ENCODE peak calls at places on chromosomes 7 and 10, in nine cellular contexts. A, H, R, F, J, B, W, V and Z are unnamed samples. For H3K4me1, the result is how much of the 10 kb centered on the place peaks cover.

GRCh38 chr10:123655763-123656162 is 10.4 kb upstream of the GPR26 start:
- DNase-seq in A (no peak), H (no peak), R (no peak), F (no peak), J (no peak), B (no peak), W (no peak), V (no peak), Z (no peak)

GRCh38 chr7:37052673-37053072 is 328.4 kb upstream of the AOAH start:
- DNase-seq in A (peak), H (no peak), R (no peak), F (no peak), J (no peak), B (no peak), W (no peak), V (no peak), Z (no peak)

GRCh38 chr7:122143376-122143750 is 686 bp downstream of the AASS start:
- DNase-seq in A (no peak), H (peak), R (peak), F (no peak), J (peak), B (no peak), W (peak), V (no peak), Z (peak)

GRCh38 chr10:7649673-7650330 is 17.0 kb downstream of the ITIH5 start:
- DNase-seq in A (no peak), H (no peak), R (no peak), F (no peak), J (no peak), B (no peak), W (peak), V (no peak), Z (no peak)

GRCh38 chr7:107606303-107606702 is 26.3 kb downstream of the BCAP29 start:
- DNase-seq in A (no peak), H (no peak), R (no peak), F (no peak), J (no peak), B (no peak), W (no peak), V (no peak), Z (no peak)

GRCh38 chr7:138064856-138065357 is 11.4 kb upstream of the AKR1D1 start:
- DNase-seq in A (no peak), H (no peak), R (no peak), F (no peak), J (no peak), B (no peak), W (no peak), V (no peak), Z (no peak)

GRCh38 chr7:84950836-84951235 is 236.0 kb downstream of the SEMA3D start:
- DNase-seq in A (peak), H (no peak), R (no peak), F (no peak), J (no peak), B (no peak), W (no peak), V (no peak), Z (no peak)

GRCh38 chr7:142935941-142936565 is 2.5 kb upstream of the TRPV5 start:
- DNase-seq in A (no peak), H (no peak), R (no peak), F (no peak), J (no peak), B (no peak), W (no peak), V (no peak), Z (no peak)

GRCh38 chr7:39587393-39587792 is 21.2 kb downstream of the YAE1 start:
- DNase-seq in A (no peak), H (no peak), R (no peak), F (no peak), J (no peak), B (no peak), W (no peak), V (no peak), Z (no peak)

GRCh38 chr7:39589323-39590111 is 23.3 kb downstream of the YAE1 start:
- DNase-seq in A (peak), H (no peak), R (no peak), F (no peak), J (peak), B (no peak), W (peak), V (peak), Z (no peak)

GRCh38 chr7:39595102-39595620 is 28.2 kb upstream of the RALA start:
- DNase-seq in A (no peak), H (no peak), R (no peak), F (no peak), J (no peak), B (no peak), W (no peak), V (no peak), Z (no peak)

GRCh38 chr7:39588401-39588800 is 22.2 kb downstream of the YAE1 start:
- DNase-seq in A (no peak), H (no peak), R (no peak), F (no peak), J (no peak), B (no peak), W (no peak), V (no peak), Z (no peak)

GRCh38 chr7:39592586-39592985 is 26.4 kb downstream of the YAE1 start:
- DNase-seq in A (no peak), H (no peak), R (no peak), F (no peak), J (no peak), B (no peak), W (no peak), V (no peak), Z (no peak)
- H3K4me1 ChIP-seq in A (under half), H (under half), R (under half), F (under half), J (under half), B (under half), W (under half), V (under half), Z (under half)

GRCh38 chr10:111890046-111890445 is 293.5 kb downstream of the GPAM start:
- DNase-seq in A (no peak), H (no peak), R (no peak), F (no peak), J (no peak), B (no peak), W (no peak), V (no peak), Z (no peak)
- H3K27ac ChIP-seq in A (no peak), H (no peak), R (no peak), F (no peak), J (no peak), B (no peak), W (no peak), V (no peak), Z (no peak)

DNA sequence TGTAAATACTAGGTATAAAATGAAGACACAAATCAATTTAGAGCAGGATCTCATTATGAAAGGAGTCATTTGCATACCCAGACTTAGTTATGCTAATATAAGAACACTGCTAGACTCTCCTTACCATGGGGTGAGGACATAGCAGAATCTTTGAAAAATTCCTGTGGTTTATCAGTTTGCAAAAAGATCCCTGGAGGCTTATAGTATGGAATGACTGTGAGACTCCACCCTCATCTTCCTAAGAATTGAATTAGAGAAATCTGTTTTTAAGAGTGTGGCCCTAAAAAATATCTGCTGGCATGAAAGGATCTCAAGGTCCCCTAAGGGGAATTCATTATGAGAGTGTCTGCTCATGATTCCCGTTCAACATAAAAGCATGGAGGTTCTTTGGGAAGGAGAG is 63.2 kb downstream of the WNT2 start:
- DNase-seq in A (no peak), H (no peak), R (no peak), F (no peak), J (no peak), B (no peak), W (no peak), V (no peak), Z (no peak)
- H3K4me3 ChIP-seq in A (no peak), H (no peak), R (no peak), F (no peak), J (no peak), B (no peak), W (no peak), V (no peak), Z (no peak)

DNA sequence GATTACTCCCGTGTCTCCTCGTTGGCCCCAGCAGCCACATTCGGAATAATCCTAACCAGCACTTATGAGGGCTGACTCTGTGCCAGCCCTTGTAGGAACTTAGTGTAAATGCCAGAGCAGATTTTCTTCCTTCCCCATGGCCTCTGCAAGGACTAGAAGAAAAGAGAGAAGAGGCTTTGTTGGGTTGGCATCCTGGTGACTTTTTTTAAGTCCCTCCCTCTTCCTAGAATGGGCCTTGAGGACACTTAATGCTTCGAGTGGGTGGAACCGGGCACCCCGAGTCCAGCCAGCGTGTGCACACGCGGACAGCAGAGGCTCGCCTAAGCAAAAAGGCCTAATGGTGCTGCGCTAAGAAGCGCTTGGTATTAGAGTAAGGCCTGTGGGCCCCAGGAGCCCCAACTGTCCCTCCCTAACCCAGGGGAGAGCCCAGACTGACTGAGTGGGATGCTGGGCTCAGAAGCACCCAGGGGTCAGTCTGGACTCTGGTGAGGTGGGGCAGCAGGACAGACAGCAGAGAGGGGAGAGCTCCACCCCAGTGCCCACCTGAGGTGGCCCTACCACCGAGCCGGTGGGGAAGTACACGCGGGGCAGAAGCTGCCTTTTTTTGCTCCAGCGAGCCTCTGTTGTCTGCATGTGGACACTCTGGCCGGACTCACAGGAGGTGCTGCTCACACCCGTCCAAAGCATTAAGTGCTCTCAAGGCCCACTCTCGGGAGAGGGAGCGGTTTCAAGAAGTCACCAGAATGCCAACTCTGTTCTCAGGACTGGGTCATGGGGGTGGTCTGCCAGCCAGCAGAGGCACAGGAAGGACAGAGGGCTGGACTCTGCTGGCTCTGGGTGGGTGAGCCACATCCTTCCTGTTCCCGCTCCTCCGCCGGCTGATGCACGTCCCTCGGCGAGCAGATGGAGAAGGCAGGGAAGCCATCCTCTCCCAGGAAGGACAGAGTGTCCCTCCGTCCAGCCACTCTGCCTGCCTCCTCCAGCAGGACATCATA is 12.5 kb downstream of the ITPRIP start:
- DNase-seq in A (no peak), H (no peak), R (no peak), F (peak), J (no peak), B (peak), W (no peak), V (no peak), Z (no peak)
- H3K4me1 ChIP-seq in A (half or more), H (half or more), R (half or more), F (half or more), J (half or more), B (half or more), W (half or more), V (under half), Z (under half)

DNA sequence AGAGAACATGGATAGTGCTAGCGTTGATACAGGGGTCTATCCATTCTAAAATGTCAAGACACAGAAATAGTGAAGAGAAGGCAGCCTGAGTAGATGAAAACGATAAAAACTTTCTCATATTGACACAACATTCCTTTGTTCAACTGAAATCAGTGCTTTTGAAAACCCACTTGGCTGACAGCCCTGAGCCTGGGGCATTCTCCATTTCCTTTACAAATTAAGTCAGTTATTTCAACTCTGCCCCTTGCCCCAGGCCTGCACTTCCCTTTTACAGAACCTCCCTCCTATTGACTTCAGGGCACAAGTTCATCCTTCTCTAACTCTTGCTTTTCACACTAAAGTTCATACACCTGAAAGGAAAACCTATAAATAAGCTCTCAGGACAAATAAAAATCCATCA is 135.1 kb downstream of the PDE1C start:
- DNase-seq in A (peak), H (no peak), R (no peak), F (no peak), J (no peak), B (no peak), W (no peak), V (no peak), Z (no peak)
- H3K27ac ChIP-seq in A (peak), H (no peak), R (no peak), F (peak), J (no peak), B (peak), W (no peak), V (no peak), Z (no peak)